ENCODE peak calls at places on chromosomes 5 and 9, in ten cellular contexts. G, P, R, T, M, B, N, Y, X and D are unnamed samples.

GRCh38 chr9:110316255-110316921 is 21.3 kb downstream of the TXNDC8 start:
- DNase-seq in G (no peak), P (no peak), R (no peak), T (no peak), M (peak; percentile 9), B (no peak), N (no peak), Y (no peak), X (no peak), D (no peak)

GRCh38 chr5:130720355-130720754 is 444.7 kb downstream of the HINT1 start:
- DNase-seq in G (no peak), P (no peak), R (no peak), T (no peak), M (peak; percentile 36), B (peak; percentile 69), N (no peak), Y (peak; percentile 39), X (no peak), D (no peak)

GRCh38 chr9:106945727-106946690 is 83.0 kb downstream of the ZNF462 start:
- DNase-seq in G (no peak), P (no peak), R (no peak), T (no peak), M (peak; percentile 92), B (no peak), N (no peak), Y (no peak), X (no peak), D (no peak)

GRCh38 chr5:51378415-51378777 is 4.9 kb upstream of the ISL1 start:
- DNase-seq in G (no peak), P (no peak), R (no peak), T (no peak), M (no peak), B (peak; percentile 56), N (no peak), Y (no peak), X (no peak), D (no peak)

GRCh38 chr9:76817489-76817888 is 53.3 kb downstream of the PCA3 start:
- DNase-seq in G (no peak), P (no peak), R (no peak), T (no peak), M (peak; percentile 74), B (peak; percentile 49), N (no peak), Y (no peak), X (no peak), D (no peak)

GRCh38 chr5:41156739-41157138 is 56.6 kb downstream of the C6 start:
- DNase-seq in G (no peak), P (no peak), R (no peak), T (no peak), M (peak; percentile 95), B (no peak), N (no peak), Y (no peak), X (no peak), D (no peak)

GRCh38 chr5:109656829-109657228 is 32.9 kb upstream of the MAN2A1 start:
- DNase-seq in G (peak; percentile 26), P (peak; percentile 52), R (no peak), T (no peak), M (peak; percentile 50), B (no peak), N (peak; percentile 86), Y (no peak), X (peak; percentile 28), D (peak; percentile 46)

GRCh38 chr5:84274585-84275468 is 109.9 kb downstream of the EDIL3 start:
- DNase-seq in G (peak; percentile 15), P (no peak), R (no peak), T (no peak), M (peak; percentile 60), B (peak; percentile 42), N (peak; percentile 19), Y (peak; percentile 9), X (no peak), D (no peak)

GRCh38 chr9:101478906-101479305 is 43.3 kb upstream of the ALDOB start:
- DNase-seq in G (no peak), P (no peak), R (no peak), T (no peak), M (no peak), B (no peak), N (no peak), Y (no peak), X (no peak), D (no peak)

GRCh38 chr5:135455876-135456237 is 3.7 kb upstream of the TIFAB start:
- DNase-seq in G (no peak), P (peak; percentile 35), R (no peak), T (no peak), M (no peak), B (no peak), N (no peak), Y (no peak), X (no peak), D (no peak)

GRCh38 chr5:60822285-60822556 is 21.8 kb downstream of the ELOVL7 start:
- DNase-seq in G (no peak), P (no peak), R (no peak), T (no peak), M (no peak), B (no peak), N (no peak), Y (no peak), X (no peak), D (no peak)

DNA sequence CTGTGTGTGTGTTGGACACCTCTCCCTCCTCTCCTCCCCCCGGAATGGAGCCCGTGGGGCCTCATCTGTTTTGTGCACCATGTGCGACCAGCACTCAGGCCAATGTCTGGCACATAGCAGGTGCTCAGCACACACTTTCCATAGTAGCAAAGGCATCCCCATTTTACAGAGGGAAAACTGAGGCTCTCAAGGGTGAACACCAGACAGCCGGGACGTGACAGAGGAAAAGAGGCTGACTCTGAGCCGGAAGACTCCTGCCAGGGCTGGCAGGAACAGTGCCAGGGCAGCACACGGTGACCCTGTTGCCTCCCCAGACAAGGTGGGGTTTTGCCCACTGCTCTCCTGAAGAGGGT is 1.8 kb upstream of the AGPAT2 start:
- DNase-seq in G (no peak), P (no peak), R (no peak), T (no peak), M (no peak), B (no peak), N (no peak), Y (no peak), X (no peak), D (no peak)
- H3K4me1 ChIP-seq in G (peaks cover 98% of the 10 kb centered on the region), P (peaks cover 43% of the 10 kb centered on the region), R (peaks cover 8% of the 10 kb centered on the region), T (peaks cover 45% of the 10 kb centered on the region), M (peaks cover 8% of the 10 kb centered on the region), B (peaks cover 41% of the 10 kb centered on the region), N (peaks cover 21% of the 10 kb centered on the region), Y (peaks cover 63% of the 10 kb centered on the region), X (peaks cover 11% of the 10 kb centered on the region), D (peaks cover 11% of the 10 kb centered on the region)

DNA sequence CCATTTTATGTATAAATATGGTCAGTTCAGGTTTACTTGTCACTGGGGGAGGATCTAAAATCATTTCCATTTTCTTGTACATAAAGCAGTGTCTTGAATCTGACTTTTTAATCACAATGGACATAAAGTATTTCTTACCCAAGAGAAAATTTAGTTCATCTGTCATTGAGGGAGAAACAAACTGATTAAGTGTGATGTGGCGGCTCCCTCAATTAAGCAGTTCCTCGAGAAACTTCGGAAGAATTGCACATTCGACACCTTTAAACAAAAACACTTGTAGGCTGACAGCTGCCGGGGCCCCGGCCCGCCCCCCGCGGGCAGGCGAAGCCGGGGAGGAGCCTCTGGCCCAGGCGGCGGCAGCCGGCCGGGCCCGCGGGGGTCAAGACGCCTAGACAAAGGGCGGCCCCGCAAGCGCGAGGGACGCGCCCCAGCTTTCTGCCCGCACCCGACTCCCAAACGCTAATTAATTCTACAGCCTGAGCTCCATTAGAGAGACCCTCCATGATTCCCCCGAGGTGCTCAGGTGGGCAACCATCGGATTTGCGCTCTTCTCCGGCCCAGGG is 798 bp downstream of the TRIM36 start:
- DNase-seq in G (no peak), P (no peak), R (no peak), T (no peak), M (no peak), B (peak; percentile 39), N (no peak), Y (no peak), X (no peak), D (no peak)
- H3K27ac ChIP-seq in G (no peak overlapping the region), P (no peak overlapping the region), R (no peak overlapping the region), T (no peak overlapping the region), M (no peak overlapping the region), B (no peak overlapping the region), N (no peak overlapping the region), Y (no peak overlapping the region), X (peak overlapping the region; percentile 69), D (no peak overlapping the region)

GRCh38 chr5:103467831-103468230 is 94.8 kb downstream of the NUDT12 start:
- DNase-seq in G (no peak), P (no peak), R (no peak), T (no peak), M (no peak), B (no peak), N (no peak), Y (no peak), X (no peak), D (no peak)
- H3K4me1 ChIP-seq in G (peaks cover 9% of the 10 kb centered on the region), P (no peaks in the 10 kb centered on the region), R (no peaks in the 10 kb centered on the region), T (peaks cover 29% of the 10 kb centered on the region), M (peaks cover 2% of the 10 kb centered on the region), B (peaks cover 6% of the 10 kb centered on the region), N (no peaks in the 10 kb centered on the region), Y (no peaks in the 10 kb centered on the region), X (no peaks in the 10 kb centered on the region), D (no peaks in the 10 kb centered on the region)

DNA sequence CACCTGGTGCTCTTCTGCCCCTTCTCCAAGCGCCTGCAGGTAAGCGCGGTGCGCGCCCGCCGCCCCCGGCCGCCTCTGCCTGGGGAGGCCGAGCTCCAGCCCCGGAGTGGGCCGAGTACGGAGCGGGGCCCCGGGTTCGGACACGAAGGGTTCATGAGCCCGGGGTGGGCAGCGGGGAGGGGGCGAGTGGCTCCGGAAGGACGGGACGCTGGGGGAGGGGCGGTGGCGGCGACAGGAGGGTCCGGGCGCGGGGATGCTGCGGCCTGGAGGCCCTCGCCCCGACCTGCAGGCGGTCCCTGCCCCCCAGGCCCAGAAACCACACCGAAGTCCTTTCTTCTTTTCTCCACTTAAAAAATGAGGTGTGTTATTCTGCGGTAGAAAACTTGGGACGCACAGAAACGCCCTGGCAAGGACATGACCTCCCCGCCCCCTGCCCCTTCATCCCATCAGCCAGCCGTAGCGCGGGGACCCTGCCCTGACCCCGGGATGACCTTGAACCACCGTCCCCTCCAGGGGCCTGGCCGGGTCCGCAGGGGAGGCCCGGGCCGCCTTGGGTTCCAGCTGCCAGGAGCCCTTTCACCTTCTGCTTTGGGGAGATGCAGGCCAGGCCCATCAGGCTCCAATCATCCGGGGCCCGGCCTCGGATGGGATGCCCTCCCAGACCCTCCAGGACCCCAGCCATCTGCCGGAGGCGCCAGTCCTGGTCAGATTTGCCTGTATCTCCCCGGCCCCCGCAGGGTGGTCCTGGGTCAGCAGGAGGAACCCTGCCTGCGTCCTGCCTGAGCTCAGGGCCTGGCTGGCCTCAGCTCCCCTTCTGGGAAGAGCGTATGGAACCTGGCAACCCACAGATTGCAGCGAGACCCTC is 550 bp downstream of the DIPK1B start:
- DNase-seq in G (no peak), P (no peak), R (no peak), T (no peak), M (no peak), B (peak; percentile 10), N (no peak), Y (no peak), X (no peak), D (no peak)
- H3K27ac ChIP-seq in G (peak overlapping the region; percentile 91), P (peak overlapping the region; percentile 23), R (no peak overlapping the region), T (no peak overlapping the region), M (no peak overlapping the region), B (no peak overlapping the region), N (no peak overlapping the region), Y (no peak overlapping the region), X (no peak overlapping the region), D (peak overlapping the region; percentile 9)